ENCODE peak calls at places on chromosomes 3 and 15, in eight cellular contexts. R is AG09309, A is cardiac muscle cell, K is left ventricle myocardium inferior, F is ovary, Y is adipocyte, V is body of pancreas, M is fibroblast of lung. X is an unnamed sample.

GRCh38 chr3:55486101-55486856 is 827 bp downstream of the WNT5A start:
- DNase-seq in R (no peak), A (peak), K (peak), F (peak), Y (peak), V (peak), M (peak), X (no peak)

GRCh38 chr15:79834496-79834895 is 62.3 kb downstream of the MTHFS start:
- DNase-seq in R (no peak), A (no peak), K (no peak), F (no peak), Y (no peak), V (peak), M (no peak), X (no peak)

GRCh38 chr3:49659756-49660155 is 14.4 kb upstream of the APEH start:
- DNase-seq in R (no peak), A (no peak), K (no peak), F (no peak), Y (no peak), V (no peak), M (no peak), X (no peak)

GRCh38 chr3:33054100-33055097 is 42.5 kb downstream of the GLB1 start:
- DNase-seq in R (no peak), A (peak), K (no peak), F (no peak), Y (no peak), V (no peak), M (no peak), X (no peak)

GRCh38 chr15:94297543-94297942 is 66.2 kb downstream of the MCTP2 start:
- DNase-seq in R (no peak), A (no peak), K (no peak), F (no peak), Y (no peak), V (peak), M (no peak), X (no peak)

GRCh38 chr15:74957301-74958035 is 896 bp upstream of the RPP25 start:
- DNase-seq in R (no peak), A (peak), K (peak), F (no peak), Y (no peak), V (no peak), M (no peak), X (no peak)

GRCh38 chr3:38573111-38573510 is 76.4 kb downstream of the SCN5A start:
- DNase-seq in R (no peak), A (no peak), K (no peak), F (no peak), Y (no peak), V (no peak), M (no peak), X (no peak)

GRCh38 chr3:23004971-23005370 is 198.2 kb upstream of the UBE2E2 start:
- DNase-seq in R (no peak), A (peak), K (no peak), F (no peak), Y (peak), V (no peak), M (peak), X (peak)

GRCh38 chr3:72380193-72380592 is 468.1 kb downstream of the SHQ1 start:
- DNase-seq in R (no peak), A (peak), K (no peak), F (no peak), Y (peak), V (no peak), M (peak), X (no peak)

GRCh38 chr3:197891-198491 is 1.4 kb downstream of the CHL1 start:
- DNase-seq in R (no peak), A (no peak), K (peak), F (peak), Y (no peak), V (no peak), M (no peak), X (no peak)
- H3K4me3 ChIP-seq in R (no peak), A (peak), K (peak), F (peak), Y (peak), V (no peak), M (no peak), X (peak)

DNA sequence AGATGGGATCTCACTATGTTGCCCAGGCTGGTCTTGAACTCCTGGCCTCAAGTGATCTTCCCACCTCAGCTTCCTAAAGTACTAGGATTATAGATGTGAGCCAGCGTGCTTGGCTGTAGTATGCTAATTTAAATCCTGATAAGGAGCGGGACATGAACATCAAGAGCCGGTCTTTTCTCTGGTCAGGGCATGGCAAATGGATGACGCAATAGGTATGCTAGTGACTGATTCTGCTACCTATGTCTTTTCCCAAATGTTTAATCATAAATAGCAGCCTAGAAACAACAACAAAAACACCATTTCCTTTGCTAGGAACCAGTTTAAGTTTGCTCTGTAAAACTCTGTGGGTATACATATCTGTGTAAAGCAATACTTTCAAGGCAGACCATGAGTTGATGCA is 64.7 kb downstream of the STARD9 start:
- DNase-seq in R (no peak), A (peak), K (no peak), F (no peak), Y (no peak), V (no peak), M (no peak), X (no peak)
- H3K4me3 ChIP-seq in R (no peak), A (no peak), K (no peak), F (no peak), Y (no peak), V (no peak), M (no peak), X (no peak)

DNA sequence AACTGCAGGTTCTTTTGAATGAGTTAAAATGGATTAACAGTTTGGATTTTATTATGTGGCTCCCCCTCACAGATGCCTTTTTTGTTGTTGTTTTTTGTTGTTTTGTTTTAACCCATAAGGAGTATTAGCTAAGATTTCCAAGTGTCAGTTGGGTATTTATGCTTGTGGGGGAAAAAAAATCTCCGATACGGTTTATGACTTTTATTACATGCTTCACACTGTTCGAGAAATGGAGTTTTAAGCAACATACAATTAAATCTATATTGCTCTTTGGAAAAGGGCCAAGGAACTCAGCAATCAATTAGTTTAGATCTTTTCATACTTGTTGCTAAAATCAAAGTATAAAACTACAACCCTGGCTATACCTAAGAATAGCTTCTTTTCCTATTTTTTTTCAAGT is 15.9 kb downstream of the NR2F2 start:
- DNase-seq in R (no peak), A (no peak), K (no peak), F (no peak), Y (no peak), V (no peak), M (peak), X (no peak)
- H3K4me3 ChIP-seq in R (no peak), A (peak), K (peak), F (peak), Y (peak), V (no peak), M (peak), X (peak)

DNA sequence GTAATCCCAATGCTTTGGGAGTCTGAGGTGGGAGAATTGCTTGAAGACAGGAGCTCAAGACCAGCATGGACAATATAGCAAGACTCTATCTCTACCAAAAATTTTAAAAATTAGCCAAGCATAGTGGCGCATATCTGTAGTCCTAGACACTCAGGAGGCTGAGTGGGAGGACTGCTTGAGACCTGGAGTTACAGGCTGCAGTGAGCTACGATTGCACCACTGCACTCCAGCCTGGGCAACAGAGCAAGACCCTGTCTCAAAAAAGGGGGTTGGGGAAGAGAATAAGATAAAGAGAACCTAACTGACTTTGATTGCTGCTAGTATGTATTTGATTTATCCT is 755 bp downstream of the CD200R1 start:
- DNase-seq in R (no peak), A (no peak), K (no peak), F (no peak), Y (no peak), V (no peak), M (no peak), X (no peak)
- H3K4me3 ChIP-seq in R (no peak), A (no peak), K (peak), F (no peak), Y (no peak), V (no peak), M (no peak), X (no peak)

GRCh38 chr15:98651581-98652220 is 3.4 kb downstream of the IGF1R start:
- DNase-seq in R (no peak), A (no peak), K (no peak), F (peak), Y (peak), V (no peak), M (peak), X (no peak)
- H3K4me3 ChIP-seq in R (peak), A (peak), K (peak), F (peak), Y (peak), V (peak), M (peak), X (peak)